ENCODE peak calls at places on chromosomes 4 and X, in nine cellular contexts. D, P, C, W, U, Z, T, H and Q are unnamed samples.

GRCh38 chrX:112785323-112785722 is 55.3 kb downstream of the AMOT start:
- DNase-seq in D (no peak), P (no peak), C (no peak), W (no peak), U (no peak), Z (no peak), T (no peak), H (no peak), Q (no peak)

GRCh38 chr4:75708218-75708691 is 16.1 kb upstream of the USO1 start:
- DNase-seq in D (no peak), P (no peak), C (no peak), W (peak), U (no peak), Z (no peak), T (no peak), H (no peak), Q (peak)

GRCh38 chrX:49163555-49164419 is 1.2 kb downstream of the MAGIX start:
- DNase-seq in D (peak), P (peak), C (peak), W (peak), U (peak), Z (peak), T (peak), H (peak), Q (peak)

GRCh38 chrX:45762699-45763647 is 562.3 kb upstream of the DIPK2B start:
- DNase-seq in D (no peak), P (no peak), C (no peak), W (no peak), U (no peak), Z (peak), T (no peak), H (peak), Q (no peak)

GRCh38 chr4:3711183-3712111 is 54.7 kb upstream of the ADRA2C start:
- DNase-seq in D (peak), P (no peak), C (no peak), W (no peak), U (no peak), Z (no peak), T (no peak), H (no peak), Q (no peak)

GRCh38 chr4:78534286-78534955 is 17.1 kb upstream of the ANXA3 start:
- DNase-seq in D (no peak), P (peak), C (peak), W (no peak), U (no peak), Z (peak), T (no peak), H (no peak), Q (no peak)

GRCh38 chrX:134377537-134377936 is 82.4 kb upstream of the HPRT1 start:
- DNase-seq in D (no peak), P (no peak), C (peak), W (peak), U (no peak), Z (peak), T (no peak), H (peak), Q (no peak)

GRCh38 chr4:2059034-2059725 is at the start of gene NAT8L:
- DNase-seq in D (no peak), P (no peak), C (no peak), W (no peak), U (no peak), Z (no peak), T (peak), H (peak), Q (no peak)